ENCODE peak calls at places on chromosomes 4 and X, in seven cellular contexts. O is WERI-Rb-1, M is fibroblast of lung, N is mucosa of descending colon, J is psoas muscle, E is fibroblast of the aortic adventitia, A is sigmoid colon. T is an unnamed sample.
A peak's percentile ranks its signal among the peaks of the same experiment; 100 is the strongest.

GRCh38 chrX:40871385-40872082 is 136.2 kb upstream of the MED14 start:
- DNase-seq in A (no peak), M (peak; percentile 48), E (no peak), N (no peak), O (no peak), J (no peak), T (no peak)

GRCh38 chrX:19814240-19814639 is 73.2 kb downstream of the SH3KBP1 start:
- DNase-seq in N (no peak), J (no peak), M (no peak), O (peak; percentile 23), E (no peak), A (no peak), T (no peak)

GRCh38 chr4:144903953-144904711 is 193.9 kb downstream of the ANAPC10 start:
- DNase-seq in J (no peak), E (no peak), A (no peak), N (no peak), M (peak; percentile 69), O (no peak), T (no peak)

GRCh38 chr4:122771724-122772123 is 39.2 kb downstream of the BBS12 start:
- DNase-seq in N (no peak), O (no peak), J (no peak), M (no peak), A (no peak), E (no peak), T (no peak)

GRCh38 chr4:2948895-2949781 is 14.1 kb downstream of the NOP14 start:
- DNase-seq in J (no peak), M (no peak), O (peak; percentile 62), A (peak; percentile 55), N (no peak), E (peak; percentile 13), T (no peak)

GRCh38 chr4:35525192-35525978 is 718.9 kb downstream of the ARAP2 start:
- DNase-seq in M (no peak), J (no peak), A (no peak), N (peak; percentile 21), O (no peak), E (no peak), T (no peak)

GRCh38 chr4:145808021-145808650 is 128.2 kb downstream of the C4orf51 start:
- DNase-seq in J (no peak), A (no peak), O (no peak), N (no peak), E (peak; percentile 92), M (peak; percentile 97), T (peak; percentile 87)

GRCh38 chr4:25628441-25628840 is 27.2 kb upstream of the SLC34A2 start:
- DNase-seq in N (no peak), M (peak; percentile 20), A (peak; percentile 9), E (no peak), J (no peak), O (no peak), T (no peak)

GRCh38 chrX:130539721-130540321 is 138.0 kb downstream of the RBMX2 start:
- DNase-seq in M (peak; percentile 24), N (peak; percentile 32), O (peak; percentile 51), E (peak; percentile 57), A (no peak), J (peak; percentile 20), T (no peak)

GRCh38 chr4:12689457-12689856 is 794.7 kb downstream of the RAB28 start:
- DNase-seq in J (no peak), O (no peak), M (no peak), A (no peak), E (no peak), N (no peak), T (no peak)

GRCh38 chrX:76148011-76148665 is 24.7 kb upstream of the PBDC1 start:
- DNase-seq in N (peak; percentile 23), M (peak; percentile 52), O (no peak), E (peak; percentile 43), A (no peak), J (no peak), T (no peak)

DNA sequence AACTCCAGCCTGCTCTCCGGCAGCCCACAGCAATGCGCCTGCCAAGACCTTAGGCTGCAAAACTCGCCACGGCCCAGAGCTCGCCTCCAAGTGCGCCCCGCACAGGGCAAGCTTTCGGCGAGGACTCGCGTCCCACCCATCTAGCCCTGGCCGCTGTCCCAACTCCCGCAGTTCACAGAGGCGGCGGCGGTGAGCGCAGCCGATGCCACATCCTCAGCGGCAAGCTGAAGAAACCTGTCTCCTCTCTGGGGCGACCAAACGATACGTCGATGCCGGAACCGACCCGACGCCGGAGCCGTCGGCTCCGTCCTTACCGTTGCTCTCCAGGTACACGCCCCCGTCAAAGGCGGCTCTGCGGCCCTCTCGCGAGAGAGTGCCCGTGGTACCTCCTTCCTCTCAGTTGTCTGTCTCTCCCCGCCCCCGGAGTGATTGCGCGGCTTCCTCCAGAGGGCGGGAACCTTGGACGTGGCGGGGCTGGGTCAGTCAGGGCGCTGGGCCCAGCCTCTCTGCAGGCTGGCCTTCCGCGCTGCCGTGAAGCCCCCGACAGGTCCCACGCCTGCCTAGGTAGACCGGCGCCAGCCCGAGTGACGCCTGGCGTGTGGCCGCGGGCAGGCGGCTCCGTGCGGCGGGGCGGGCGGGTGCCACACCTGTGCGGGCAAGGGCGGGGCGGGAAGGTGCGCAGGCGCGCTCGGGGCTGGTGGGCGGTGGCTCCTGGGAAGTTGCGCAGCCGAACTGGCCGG is 380 bp upstream of the RAB33B start:
- DNase-seq in J (peak; percentile 98), N (peak; percentile 98), M (peak; percentile 97), E (peak; percentile 97), A (peak; percentile 99), O (peak; percentile 99), T (peak; percentile 85)
- TF ChIP-seq CTCF in J (peak; percentile 5), N (no peak), M (peak; percentile 1), E (no peak), A (peak; percentile 8), O (no peak), T (no peak)

DNA sequence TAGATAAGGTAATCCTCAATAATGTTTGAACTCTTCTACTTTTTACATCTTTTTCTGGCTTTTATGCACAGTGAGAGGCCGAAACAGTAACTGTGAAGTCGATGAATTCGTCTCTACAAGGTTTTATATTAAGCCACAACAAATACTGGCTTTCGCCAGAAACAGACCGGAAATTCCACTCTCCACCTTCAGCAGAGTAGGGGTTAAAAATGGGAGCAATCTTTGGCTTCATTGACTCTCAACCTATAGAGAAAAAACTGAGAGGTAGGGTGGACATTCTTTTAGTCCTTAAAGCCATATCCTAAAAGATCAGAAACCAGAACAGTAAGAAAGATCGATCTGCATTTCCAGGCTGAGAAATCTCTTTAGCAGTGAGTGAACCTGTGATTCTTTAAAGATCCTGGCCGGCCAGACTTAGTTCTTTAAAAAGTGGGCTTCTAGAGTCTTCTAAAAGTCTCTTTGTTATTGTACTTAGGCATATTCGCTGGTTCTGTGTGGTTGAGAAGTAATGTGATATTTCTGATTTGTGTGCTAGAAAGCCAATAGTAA is 1.9 kb downstream of the HSPA4L start:
- DNase-seq in O (no peak), A (no peak), N (no peak), M (no peak), J (no peak), E (peak; percentile 6), T (no peak)
- H3K4me3 ChIP-seq in O (peak overlapping the region; percentile 58), A (no peak overlapping the region), N (no peak overlapping the region), M (peak overlapping the region; percentile 90), J (peak overlapping the region; percentile 85), E (peak overlapping the region; percentile 31), T (peak overlapping the region; percentile 71)

DNA sequence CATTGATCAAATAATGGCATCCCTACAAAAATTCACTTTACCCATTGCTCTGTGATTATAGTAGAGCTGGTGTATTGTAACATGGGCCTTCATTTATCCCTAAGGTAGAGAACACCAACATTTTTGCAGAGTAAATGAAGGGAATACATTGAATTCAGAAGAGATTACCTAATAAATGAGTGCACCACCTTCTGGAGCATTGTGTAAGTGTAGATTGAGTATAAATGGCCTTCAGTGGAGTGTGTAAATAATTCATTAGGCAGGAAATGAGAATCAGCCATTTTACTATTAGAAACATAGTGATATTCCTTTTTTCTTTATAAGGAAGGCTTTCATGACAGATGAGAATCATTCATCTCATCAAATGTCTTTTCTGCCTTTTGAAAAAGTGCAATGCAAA is 155.8 kb downstream of the FAM47B start:
- DNase-seq in A (no peak), O (no peak), E (peak; percentile 12), N (no peak), J (no peak), M (no peak), T (no peak)
- TF ChIP-seq CTCF in A (no peak), O (no peak), E (no peak), N (no peak), J (no peak), M (no peak), T (no peak)

DNA sequence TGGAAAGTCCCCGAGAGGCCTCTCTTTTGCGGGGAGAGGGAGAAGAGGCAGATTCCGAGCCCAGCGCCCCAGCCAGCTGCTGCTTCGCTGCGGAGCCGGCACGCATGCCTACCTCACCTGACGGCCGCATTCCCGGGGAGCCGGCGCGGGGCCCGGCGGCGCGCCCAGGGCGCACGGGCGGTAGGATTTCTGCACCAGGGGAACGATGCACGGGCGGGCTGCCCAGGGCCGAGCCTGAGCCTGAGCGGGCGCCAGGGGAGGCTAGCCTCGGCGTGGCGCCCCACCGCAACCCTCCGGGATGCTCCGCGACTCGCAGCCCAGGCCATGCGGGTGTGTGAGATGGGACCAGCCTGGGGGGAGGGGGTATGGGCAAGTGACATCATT is 81.3 kb upstream of the SCML1 start:
- DNase-seq in E (no peak), M (no peak), A (no peak), O (no peak), N (no peak), J (no peak), T (no peak)
- H3K4me3 ChIP-seq in E (peak overlapping the region; percentile 40), M (peak overlapping the region; percentile 37), A (no peak overlapping the region), O (peak overlapping the region; percentile 38), N (no peak overlapping the region), J (peak overlapping the region; percentile 46), T (peak overlapping the region; percentile 31)

GRCh38 chr4:40923326-40924095 is 173.8 kb downstream of the NSUN7 start:
- DNase-seq in A (no peak), J (no peak), N (no peak), O (no peak), M (no peak), E (no peak), T (no peak)

GRCh38 chr4:40918330-40918729 is 168.6 kb downstream of the NSUN7 start:
- DNase-seq in E (peak; percentile 91), N (no peak), J (peak; percentile 79), A (peak; percentile 87), O (no peak), M (peak; percentile 61), T (no peak)

GRCh38 chr4:40924793-40925117 is 175.0 kb downstream of the NSUN7 start:
- DNase-seq in J (no peak), E (no peak), O (no peak), M (no peak), A (no peak), N (no peak), T (no peak)

GRCh38 chr4:40927108-40927507 is 177.4 kb downstream of the NSUN7 start:
- DNase-seq in M (no peak), N (no peak), J (no peak), O (no peak), E (no peak), A (no peak), T (no peak)

DNA sequence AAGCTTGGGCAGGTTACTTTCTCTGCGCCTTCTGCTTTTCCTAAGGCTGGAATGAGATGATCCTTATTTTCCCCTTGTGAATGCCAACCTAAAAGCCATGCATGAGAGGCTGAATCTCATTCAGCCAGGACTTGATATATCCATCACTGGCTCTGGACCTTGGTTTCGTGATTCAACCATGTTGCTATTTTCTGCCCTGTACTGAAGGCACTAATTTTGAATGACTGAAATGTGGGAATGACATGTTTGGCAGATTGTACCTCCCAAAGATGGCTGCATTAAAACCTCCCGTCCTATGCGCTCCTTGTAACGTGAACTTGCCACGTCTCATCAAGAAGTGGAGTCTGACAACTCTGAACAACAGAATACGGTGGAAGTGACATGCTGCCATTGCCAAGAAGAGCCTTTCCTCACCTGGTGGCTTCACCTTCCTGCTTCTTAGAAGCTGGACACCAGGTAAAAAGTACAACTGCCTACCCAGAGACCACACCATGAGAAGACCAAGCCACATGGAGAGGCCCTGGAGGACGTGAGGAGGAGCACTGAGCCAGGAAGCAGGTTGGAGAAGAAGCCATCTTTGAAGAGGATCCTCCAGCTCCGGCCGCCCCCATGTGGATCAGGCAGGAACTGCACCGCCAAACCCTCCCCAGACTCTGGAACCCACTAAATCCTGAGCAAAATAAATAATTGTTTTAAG is 174.5 kb downstream of the NSUN7 start:
- DNase-seq in A (no peak), M (peak; percentile 36), N (peak; percentile 73), O (peak; percentile 81), J (peak; percentile 63), E (peak; percentile 59), T (no peak)
- TF ChIP-seq CTCF in A (peak; percentile 76), M (peak; percentile 91), N (peak; percentile 85), O (peak; percentile 79), J (peak; percentile 83), E (peak; percentile 98), T (peak; percentile 93)

T was measured in HFF-Myc.